ENCODE peak calls at places on chromosomes 11 and 22, in seven cellular contexts. Z, F, H, B, Q, E and S are unnamed samples. For H3K4me1, the result is how much of the 10 kb centered on the place peaks cover.

GRCh38 chr22:24165673-24166072 is 15.6 kb upstream of the SUSD2 start:
- DNase-seq in B (no peak), H (no peak), E (no peak), Z (no peak), F (no peak), Q (no peak), S (no peak)

GRCh38 chr11:64084962-64085710 is 49.4 kb downstream of the FLRT1 start:
- DNase-seq in E (no peak), B (no peak), H (no peak), Z (no peak), Q (no peak), F (peak), S (peak)

GRCh38 chr11:63556404-63556803 is 6.8 kb downstream of the PLAAT2 start:
- DNase-seq in B (no peak), H (no peak), F (peak), Q (no peak), Z (no peak), E (no peak), S (no peak)

GRCh38 chr11:31725176-31725575 is 85.9 kb downstream of the PAX6 start:
- DNase-seq in E (no peak), Q (no peak), H (no peak), B (no peak), Z (no peak), F (no peak), S (no peak)

GRCh38 chr11:22778642-22779041 is 51.0 kb downstream of the SVIP start:
- DNase-seq in Q (no peak), F (no peak), H (no peak), B (no peak), Z (no peak), E (no peak), S (no peak)

GRCh38 chr11:102111787-102112653 is 1.8 kb downstream of the YAP1 start:
- DNase-seq in B (no peak), E (peak), H (no peak), F (peak), Z (no peak), Q (no peak), S (peak)

GRCh38 chr11:76025817-76026216 is 180.5 kb downstream of the WNT11 start:
- DNase-seq in H (no peak), F (no peak), E (no peak), Z (peak), Q (no peak), B (no peak), S (no peak)

GRCh38 chr22:50177537-50178470 is 7.3 kb downstream of the PANX2 start:
- DNase-seq in E (peak), Q (no peak), H (no peak), B (no peak), Z (no peak), F (no peak), S (no peak)

GRCh38 chr11:68690671-68691401 is 6.5 kb downstream of the GAL start:
- DNase-seq in H (no peak), B (peak), Q (no peak), F (no peak), E (peak), Z (no peak), S (no peak)

GRCh38 chr22:49290286-49290685 is 537.4 kb downstream of the BRD1 start:
- DNase-seq in F (no peak), E (no peak), H (peak), Z (no peak), B (no peak), Q (no peak), S (peak)

GRCh38 chr11:18065572-18065971 is 19.5 kb upstream of the TPH1 start:
- DNase-seq in E (no peak), H (no peak), Q (no peak), B (no peak), F (peak), Z (no peak), S (no peak)

GRCh38 chr22:21760640-21761039 is 25.0 kb upstream of the YPEL1 start:
- DNase-seq in E (no peak), H (no peak), Q (no peak), Z (no peak), B (no peak), F (no peak), S (no peak)

GRCh38 chr11:13680501-13681264 is 12.2 kb downstream of the FAR1 start:
- DNase-seq in B (no peak), H (no peak), Q (no peak), E (no peak), Z (peak), F (no peak), S (no peak)

GRCh38 chr11:133951484-133952198 is 5.1 kb downstream of the IGSF9B start:
- DNase-seq in E (no peak), H (peak), Z (no peak), F (no peak), B (peak), Q (no peak), S (no peak)

GRCh38 chr22:41974691-41975290 is 5.5 kb downstream of the SEPTIN3 start:
- DNase-seq in E (no peak), H (no peak), Z (no peak), Q (no peak), F (no peak), B (no peak), S (no peak)

GRCh38 chr11:91730620-91731019 is 494.0 kb upstream of the FAT3 start:
- DNase-seq in E (no peak), Q (no peak), Z (no peak), H (no peak), F (no peak), B (no peak), S (no peak)

GRCh38 chr11:27694992-27695391 is 5.3 kb downstream of the BDNF start:
- DNase-seq in H (no peak), Z (peak), E (no peak), F (no peak), Q (no peak), B (no peak), S (no peak)

GRCh38 chr11:23688835-23689234 is 808.0 kb upstream of the LUZP2 start:
- DNase-seq in E (no peak), B (no peak), Q (no peak), H (no peak), Z (no peak), F (no peak), S (no peak)

GRCh38 chr11:16001899-16002426 is 354.4 kb downstream of the SOX6 start:
- DNase-seq in F (peak), Z (no peak), Q (no peak), E (no peak), B (no peak), H (no peak), S (peak)

GRCh38 chr11:44335052-44335894 is 25.3 kb upstream of the ALX4 start:
- DNase-seq in F (no peak), H (no peak), E (no peak), Q (no peak), B (no peak), Z (no peak), S (no peak)

GRCh38 chr22:19756288-19757128 is 4.1 kb upstream of the TBX1 start:
- DNase-seq in Z (peak), H (no peak), B (peak), F (peak), E (peak), Q (peak), S (peak)

GRCh38 chr22:19793656-19794310 is 33.2 kb downstream of the TBX1 start:
- DNase-seq in B (no peak), Q (no peak), Z (no peak), F (no peak), H (no peak), E (no peak), S (no peak)

GRCh38 chr11:62264004-62264403 is 6.0 kb upstream of the SCGB2A2 start:
- DNase-seq in E (no peak), Z (no peak), F (no peak), Q (no peak), B (no peak), H (no peak), S (no peak)

GRCh38 chr11:47144541-47144940 is 32.1 kb downstream of the ARFGAP2 start:
- DNase-seq in Z (no peak), H (no peak), B (no peak), E (no peak), Q (no peak), F (no peak), S (no peak)

GRCh38 chr11:3157381-3158130 is 7.6 kb downstream of the OSBPL5 start:
- DNase-seq in H (peak), Z (no peak), Q (no peak), F (no peak), B (no peak), E (peak), S (peak)

GRCh38 chr22:35470903-35471321 is 69.7 kb upstream of the RASD2 start:
- DNase-seq in Z (peak), F (no peak), Q (no peak), H (no peak), B (no peak), E (no peak), S (no peak)

GRCh38 chr22:46618667-46619066 is 1.5 kb upstream of the GRAMD4 start:
- DNase-seq in F (no peak), E (no peak), H (peak), Q (no peak), B (no peak), Z (no peak), S (no peak)

GRCh38 chr11:20275987-20276660 is 87.4 kb upstream of the HTATIP2 start:
- DNase-seq in Q (no peak), H (no peak), B (no peak), E (no peak), Z (no peak), F (no peak), S (no peak)

GRCh38 chr22:47175761-47176359 is 413.4 kb downstream of the TBC1D22A start:
- DNase-seq in Z (no peak), H (peak), B (no peak), F (no peak), E (no peak), Q (peak), S (peak)

GRCh38 chr11:18987454-18988231 is 48.4 kb upstream of the MRGPRX1 start:
- DNase-seq in Q (no peak), Z (no peak), H (no peak), F (no peak), E (no peak), B (no peak), S (no peak)

GRCh38 chr22:28462041-28462440 is 217.6 kb downstream of the TTC28 start:
- DNase-seq in H (no peak), B (no peak), F (no peak), Q (no peak), E (no peak), Z (no peak), S (no peak)

GRCh38 chr11:73009972-73010371 is 132.1 kb downstream of the FCHSD2 start:
- DNase-seq in B (no peak), H (no peak), Q (no peak), E (no peak), Z (no peak), F (no peak), S (no peak)

GRCh38 chr11:18727499-18728236 is 1.7 kb upstream of the IGSF22 start:
- DNase-seq in B (peak), E (peak), H (no peak), Z (peak), F (peak), Q (peak), S (peak)

GRCh38 chr11:13480198-13480597 is 15.6 kb downstream of the PTH start:
- DNase-seq in F (peak), H (peak), Z (peak), Q (no peak), B (no peak), E (no peak), S (no peak)

GRCh38 chr11:12248330-12248729 is 129.0 kb upstream of the PARVA start:
- DNase-seq in B (no peak), Z (no peak), Q (no peak), H (peak), F (peak), E (no peak), S (peak)

GRCh38 chr11:105027671-105028070 is 4.7 kb upstream of the CASP5 start:
- DNase-seq in B (no peak), E (no peak), Q (no peak), Z (no peak), H (no peak), F (no peak), S (no peak)

GRCh38 chr11:3155691-3156258 is 9.3 kb downstream of the OSBPL5 start:
- DNase-seq in H (peak), F (no peak), Q (no peak), B (no peak), Z (no peak), E (no peak), S (no peak)

DNA sequence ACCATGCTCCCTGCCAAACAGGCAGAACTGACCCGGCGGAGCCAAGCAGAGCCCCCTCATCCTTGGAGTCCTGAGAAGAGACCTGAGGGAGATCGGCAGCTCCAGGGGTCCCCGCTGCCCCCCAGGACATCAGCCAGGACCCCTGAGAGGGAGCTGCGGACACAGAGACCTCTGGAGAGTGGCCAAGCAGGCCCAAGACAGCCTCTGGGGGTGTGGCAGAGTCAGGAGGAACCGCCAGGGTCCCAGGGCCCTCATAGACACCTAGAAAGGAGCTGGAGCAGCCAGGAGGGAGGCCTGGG is 37.5 kb downstream of the TRIOBP start:
- DNase-seq in Z (no peak), E (no peak), F (no peak), H (no peak), Q (no peak), B (no peak), S (no peak)
- H3K27ac ChIP-seq in Z (no peak), E (no peak), F (no peak), H (no peak), Q (no peak), B (no peak), S (no peak)

GRCh38 chr11:70650075-70650909 is 252.0 kb downstream of the CTTN start:
- DNase-seq in H (no peak), Q (peak), B (peak), F (peak), E (peak), Z (peak), S (peak)
- TF ChIP-seq CTCF in H (no peak), Q (no peak), B (no peak), F (no peak), E (no peak), Z (no peak), S (no peak)

GRCh38 chr11:86695391-86695790 is 23.0 kb upstream of the ME3 start:
- DNase-seq in H (no peak), B (no peak), E (no peak), F (no peak), Z (no peak), Q (no peak), S (no peak)
- H3K4me1 ChIP-seq in H (under half), B (under half), E (under half), F (under half), Z (under half), Q (under half), S (under half)

GRCh38 chr22:39565414-39565944 is 5.1 kb upstream of the CACNA1I start:
- DNase-seq in E (no peak), F (no peak), Q (no peak), Z (no peak), H (no peak), B (no peak), S (no peak)

GRCh38 chr22:39568278-39568981 is 2.1 kb upstream of the CACNA1I start:
- DNase-seq in Q (no peak), Z (no peak), H (no peak), E (no peak), F (no peak), B (no peak), S (no peak)

GRCh38 chr22:39569066-39569465 is 1.5 kb upstream of the CACNA1I start:
- DNase-seq in F (no peak), Z (no peak), B (no peak), H (no peak), Q (no peak), E (no peak), S (no peak)

GRCh38 chr22:39570226-39570625 is 327 bp upstream of the CACNA1I start:
- DNase-seq in F (no peak), B (no peak), E (no peak), Z (no peak), H (no peak), Q (no peak), S (no peak)

GRCh38 chr22:39567135-39567946 is 3.2 kb upstream of the CACNA1I start:
- DNase-seq in B (no peak), H (no peak), Q (no peak), F (no peak), E (peak), Z (no peak), S (no peak)
- H3K27ac ChIP-seq in B (no peak), H (no peak), Q (no peak), F (no peak), E (no peak), Z (no peak), S (no peak)

DNA sequence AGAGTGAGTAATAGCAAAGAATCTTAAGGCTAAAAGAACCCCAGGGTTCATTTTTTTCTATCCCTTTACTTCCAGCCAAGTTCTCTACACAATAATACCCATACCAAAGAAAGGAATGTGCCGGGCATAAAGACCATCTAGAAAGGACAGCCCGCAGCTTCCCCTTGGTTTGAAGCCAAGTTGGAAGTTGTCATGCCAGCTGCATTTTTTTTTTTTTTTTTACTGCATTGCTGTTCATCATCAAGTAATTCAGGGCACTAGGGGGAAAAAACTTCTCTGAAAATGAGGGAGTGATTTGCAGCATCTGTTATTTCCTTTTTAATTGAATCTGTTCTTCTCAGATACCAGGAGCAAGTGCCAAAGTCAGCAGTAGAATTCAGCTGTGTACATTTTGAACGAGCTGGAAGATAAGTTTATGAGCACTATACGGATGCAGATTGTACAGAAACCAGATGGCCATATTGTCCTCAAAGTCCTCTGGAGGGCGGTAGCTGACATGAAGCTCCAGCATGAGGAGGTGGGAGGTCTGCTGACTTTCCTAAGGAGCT is 56.4 kb downstream of the UBASH3B start:
- DNase-seq in B (no peak), F (no peak), Q (no peak), H (no peak), Z (peak), E (no peak), S (no peak)
- TF ChIP-seq CTCF in B (no peak), F (no peak), Q (no peak), H (no peak), Z (no peak), E (no peak), S (no peak)

GRCh38 chr11:65439331-65440181 is 17.0 kb downstream of the NEAT1 start:
- DNase-seq in Q (peak), Z (no peak), F (peak), H (no peak), B (no peak), E (no peak), S (peak)
- H3K4me1 ChIP-seq in Q (under half), Z (under half), F (under half), H (under half), B (under half), E (under half), S (under half)

GRCh38 chr11:10885703-10886363 is 28.0 kb upstream of the ZBED5 start:
- DNase-seq in Q (no peak), F (no peak), E (no peak), H (no peak), B (no peak), Z (no peak), S (no peak)
- H3K27ac ChIP-seq in Q (no peak), F (no peak), E (no peak), H (peak), B (no peak), Z (no peak), S (no peak)

DNA sequence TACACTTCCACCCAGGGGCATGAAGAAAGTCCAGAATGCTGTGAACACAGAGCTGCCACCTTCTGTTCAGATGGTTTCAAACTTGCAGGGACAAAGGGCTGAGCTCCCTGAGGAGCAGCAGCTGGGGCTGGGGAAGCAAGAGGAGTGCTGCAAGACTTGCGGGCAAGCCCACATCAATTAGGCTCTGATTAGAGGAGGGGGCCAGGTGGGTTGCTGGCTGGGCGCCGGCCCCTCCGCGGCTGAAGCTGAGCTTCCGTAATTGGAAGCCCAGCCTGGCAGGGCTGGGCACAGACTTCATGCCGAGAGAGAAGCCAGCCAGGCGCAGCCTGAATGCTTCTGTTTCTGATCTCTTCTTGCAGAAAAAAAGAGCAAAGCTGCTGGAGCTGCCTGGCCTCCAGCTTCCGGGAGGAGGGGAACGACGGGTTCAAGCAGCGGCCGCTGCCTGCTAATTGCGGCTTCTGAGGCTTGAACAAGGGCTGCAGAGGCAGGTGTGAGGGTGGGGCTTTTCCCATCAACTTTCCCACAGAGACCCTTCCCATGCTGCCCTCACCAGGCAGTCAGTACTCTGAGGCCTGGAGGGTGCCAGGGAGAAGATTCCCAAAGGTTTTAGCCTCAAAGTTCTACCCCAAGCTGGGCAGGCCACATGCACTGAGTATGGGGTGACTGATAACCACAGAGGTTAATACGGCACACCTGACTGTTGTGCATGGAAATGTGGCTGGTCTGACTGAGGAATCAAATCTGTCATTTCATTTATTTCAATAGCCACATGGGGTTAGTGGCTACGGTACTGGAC is 91.1 kb upstream of the LMO1 start:
- DNase-seq in F (no peak), E (no peak), Q (no peak), B (no peak), Z (no peak), H (peak), S (peak)
- TF ChIP-seq CTCF in F (no peak), E (no peak), Q (no peak), B (no peak), Z (no peak), H (no peak), S (no peak)

DNA sequence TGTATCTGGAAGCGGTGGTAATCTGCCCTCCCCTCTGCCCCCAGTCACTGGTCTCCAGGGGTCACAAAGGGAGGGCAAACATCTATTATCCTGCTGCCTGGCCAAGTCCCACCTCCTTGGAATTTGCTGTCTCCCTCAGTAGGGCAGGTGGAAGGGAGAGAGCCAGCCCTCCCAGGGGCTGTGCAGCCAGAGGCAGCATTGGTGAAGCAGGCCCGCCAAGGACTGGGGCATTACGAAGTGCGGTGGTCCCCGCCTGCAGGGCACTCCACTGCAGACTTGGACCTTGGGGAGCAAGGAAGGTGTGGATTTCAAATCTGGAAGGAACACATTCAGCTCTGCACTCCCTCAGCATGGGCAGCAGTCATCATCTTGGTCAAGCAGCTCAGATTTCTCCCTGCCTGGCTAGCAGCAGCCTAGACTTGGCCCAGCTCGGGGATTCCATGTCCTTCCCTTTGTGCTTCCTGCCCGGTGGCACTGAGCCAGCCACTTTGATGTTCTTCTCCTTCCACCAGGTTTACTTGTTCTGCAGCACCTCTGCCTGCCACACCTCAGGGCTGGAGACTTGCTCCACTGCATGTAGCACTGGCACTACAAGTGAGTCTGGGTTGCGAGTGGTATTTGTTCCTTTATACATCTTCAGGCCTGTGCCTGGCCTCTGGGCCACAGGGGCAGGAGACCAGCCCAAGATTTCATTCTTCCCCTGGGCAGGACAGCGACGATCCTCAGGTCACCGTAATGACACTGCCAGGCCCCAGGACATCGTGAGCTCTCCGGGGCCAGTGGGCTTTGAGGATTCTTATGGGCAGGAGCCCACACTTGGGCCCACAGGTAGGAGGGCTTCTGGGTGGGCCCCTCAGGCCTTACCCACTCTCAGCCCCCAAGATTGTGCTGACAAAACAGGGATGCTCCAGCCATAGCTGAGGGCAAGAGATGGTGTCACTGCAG is 7.4 kb downstream of the ZP1 start:
- DNase-seq in B (no peak), Q (no peak), F (no peak), Z (no peak), E (no peak), H (no peak), S (no peak)
- H3K4me1 ChIP-seq in B (under half), Q (under half), F (under half), Z (under half), E (under half), H (under half), S (under half)